ENCODE peak calls at places on chromosomes 6 and 20, in ten cellular contexts. One of them, this sample, is unnamed.

GRCh38 chr6:133225560-133225959 is 15.6 kb upstream of the EYA4 start:
- DNase-seq in coronary artery: no peak
- DNase-seq in thyroid gland: no peak
- DNase-seq in endothelial cell of umbilical vein: no peak
- DNase-seq in AG04450: no peak
- DNase-seq in CD8-positive, alpha-beta T cell: no peak
- DNase-seq in RWPE1: no peak
- DNase-seq in colonic mucosa: no peak
- DNase-seq in right cardiac atrium: no peak
- DNase-seq in brain microvascular endothelial cell: no peak
- DNase-seq in this sample: no peak

GRCh38 chr6:150263765-150264415 is 104.9 kb upstream of the IYD start:
- DNase-seq in coronary artery: no peak
- DNase-seq in thyroid gland: no peak
- DNase-seq in endothelial cell of umbilical vein: no peak
- DNase-seq in AG04450: no peak
- DNase-seq in CD8-positive, alpha-beta T cell: peak
- DNase-seq in RWPE1: no peak
- DNase-seq in colonic mucosa: no peak
- DNase-seq in right cardiac atrium: peak
- DNase-seq in brain microvascular endothelial cell: no peak
- DNase-seq in this sample: no peak

GRCh38 chr20:63775096-63775978 is 35.8 kb downstream of the SLC2A4RG start:
- DNase-seq in coronary artery: no peak
- DNase-seq in thyroid gland: peak
- DNase-seq in endothelial cell of umbilical vein: peak
- DNase-seq in AG04450: no peak
- DNase-seq in CD8-positive, alpha-beta T cell: peak
- DNase-seq in RWPE1: no peak
- DNase-seq in colonic mucosa: no peak
- DNase-seq in right cardiac atrium: peak
- DNase-seq in brain microvascular endothelial cell: peak
- DNase-seq in this sample: peak

GRCh38 chr6:8539446-8539845 is 104.1 kb upstream of the SLC35B3 start:
- DNase-seq in coronary artery: no peak
- DNase-seq in thyroid gland: no peak
- DNase-seq in endothelial cell of umbilical vein: no peak
- DNase-seq in AG04450: no peak
- DNase-seq in CD8-positive, alpha-beta T cell: no peak
- DNase-seq in RWPE1: peak
- DNase-seq in colonic mucosa: no peak
- DNase-seq in right cardiac atrium: no peak
- DNase-seq in brain microvascular endothelial cell: no peak
- DNase-seq in this sample: no peak

GRCh38 chr6:82072771-82073170 is 174.8 kb downstream of the IBTK start:
- DNase-seq in coronary artery: no peak
- DNase-seq in thyroid gland: no peak
- DNase-seq in endothelial cell of umbilical vein: no peak
- DNase-seq in AG04450: peak
- DNase-seq in CD8-positive, alpha-beta T cell: no peak
- DNase-seq in RWPE1: no peak
- DNase-seq in colonic mucosa: no peak
- DNase-seq in right cardiac atrium: no peak
- DNase-seq in brain microvascular endothelial cell: peak
- DNase-seq in this sample: no peak

GRCh38 chr20:19120011-19120410 is 92.4 kb upstream of the SLC24A3 start:
- DNase-seq in coronary artery: no peak
- DNase-seq in thyroid gland: no peak
- DNase-seq in endothelial cell of umbilical vein: no peak
- DNase-seq in AG04450: no peak
- DNase-seq in CD8-positive, alpha-beta T cell: no peak
- DNase-seq in RWPE1: no peak
- DNase-seq in colonic mucosa: no peak
- DNase-seq in right cardiac atrium: no peak
- DNase-seq in brain microvascular endothelial cell: no peak
- DNase-seq in this sample: no peak

GRCh38 chr20:44594730-44595129 is 12.4 kb downstream of the PKIG start:
- DNase-seq in coronary artery: peak
- DNase-seq in thyroid gland: no peak
- DNase-seq in endothelial cell of umbilical vein: peak
- DNase-seq in AG04450: peak
- DNase-seq in CD8-positive, alpha-beta T cell: no peak
- DNase-seq in RWPE1: no peak
- DNase-seq in colonic mucosa: no peak
- DNase-seq in right cardiac atrium: peak
- DNase-seq in brain microvascular endothelial cell: peak
- DNase-seq in this sample: no peak

GRCh38 chr20:21526776-21527175 is 12.9 kb upstream of the NKX2-2 start:
- DNase-seq in coronary artery: peak
- DNase-seq in thyroid gland: no peak
- DNase-seq in endothelial cell of umbilical vein: no peak
- DNase-seq in AG04450: no peak
- DNase-seq in CD8-positive, alpha-beta T cell: no peak
- DNase-seq in RWPE1: no peak
- DNase-seq in colonic mucosa: no peak
- DNase-seq in right cardiac atrium: no peak
- DNase-seq in brain microvascular endothelial cell: no peak
- DNase-seq in this sample: no peak

GRCh38 chr20:7694940-7695567 is 245.2 kb downstream of the HAO1 start:
- DNase-seq in coronary artery: no peak
- DNase-seq in thyroid gland: no peak
- DNase-seq in endothelial cell of umbilical vein: no peak
- DNase-seq in AG04450: no peak
- DNase-seq in CD8-positive, alpha-beta T cell: no peak
- DNase-seq in RWPE1: no peak
- DNase-seq in colonic mucosa: no peak
- DNase-seq in right cardiac atrium: no peak
- DNase-seq in brain microvascular endothelial cell: no peak
- DNase-seq in this sample: no peak

DNA sequence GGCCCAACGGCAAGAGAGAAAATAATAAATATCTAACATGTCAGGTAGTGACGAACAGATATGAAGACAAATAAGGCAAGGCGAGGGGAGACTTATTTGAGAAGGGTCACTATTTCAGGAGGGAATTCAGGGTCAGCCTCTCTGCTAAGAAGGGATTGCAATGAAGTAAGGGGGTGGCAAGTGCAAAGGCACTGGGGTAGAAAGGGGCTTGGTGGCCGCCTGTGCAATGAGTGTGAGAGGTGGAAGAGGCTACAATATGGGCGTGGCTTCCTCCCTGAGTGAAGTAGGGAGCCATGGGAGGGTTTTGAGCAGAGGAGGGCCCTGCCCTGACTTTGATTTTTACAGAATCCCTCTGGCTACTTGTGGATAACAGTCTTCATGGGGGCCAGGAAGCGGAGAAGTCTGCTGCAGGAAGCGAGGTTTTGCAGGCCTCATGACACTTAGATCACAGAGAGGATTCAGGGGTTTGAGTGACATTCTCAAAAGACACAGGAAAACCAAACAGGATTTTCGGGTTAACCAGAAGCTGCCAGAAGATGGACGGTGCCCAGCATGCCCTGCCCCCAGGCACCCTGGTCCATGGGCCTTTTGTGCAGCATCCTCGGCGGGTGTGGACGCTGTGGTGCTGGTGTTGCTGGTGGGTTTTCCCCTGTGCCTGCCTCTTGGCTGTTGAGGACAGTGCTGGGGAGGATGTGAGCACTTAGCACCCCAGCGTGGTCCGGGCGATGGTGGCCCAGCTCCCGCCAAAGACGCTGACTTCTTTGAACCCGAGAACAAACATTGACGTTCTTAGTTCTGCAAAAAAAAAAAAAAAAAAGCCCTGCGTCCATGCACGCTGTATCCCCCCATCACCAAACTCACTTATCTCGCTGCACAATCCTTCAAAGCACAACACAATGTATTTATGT is 124.2 kb upstream of the PTPN1 start:
- DNase-seq in coronary artery: no peak
- DNase-seq in thyroid gland: no peak
- DNase-seq in endothelial cell of umbilical vein: no peak
- DNase-seq in AG04450: no peak
- DNase-seq in CD8-positive, alpha-beta T cell: peak
- DNase-seq in RWPE1: no peak
- DNase-seq in colonic mucosa: no peak
- DNase-seq in right cardiac atrium: no peak
- DNase-seq in brain microvascular endothelial cell: no peak
- DNase-seq in this sample: no peak
- H3K27ac ChIP-seq in coronary artery: no peak
- H3K27ac ChIP-seq in thyroid gland: no peak
- H3K27ac ChIP-seq in endothelial cell of umbilical vein: no peak
- H3K27ac ChIP-seq in AG04450: peak
- H3K27ac ChIP-seq in CD8-positive, alpha-beta T cell: no peak
- H3K27ac ChIP-seq in RWPE1: no peak
- H3K27ac ChIP-seq in colonic mucosa: no peak
- H3K27ac ChIP-seq in right cardiac atrium: no peak
- H3K27ac ChIP-seq in brain microvascular endothelial cell: no peak
- H3K27ac ChIP-seq in this sample: no peak

GRCh38 chr6:121652223-121652622 is 216.8 kb downstream of the GJA1 start:
- DNase-seq in coronary artery: no peak
- DNase-seq in thyroid gland: no peak
- DNase-seq in endothelial cell of umbilical vein: peak
- DNase-seq in AG04450: no peak
- DNase-seq in CD8-positive, alpha-beta T cell: no peak
- DNase-seq in RWPE1: no peak
- DNase-seq in colonic mucosa: no peak
- DNase-seq in right cardiac atrium: no peak
- DNase-seq in brain microvascular endothelial cell: no peak
- DNase-seq in this sample: no peak
- H3K27ac ChIP-seq in coronary artery: no peak
- H3K27ac ChIP-seq in thyroid gland: no peak
- H3K27ac ChIP-seq in endothelial cell of umbilical vein: peak
- H3K27ac ChIP-seq in AG04450: no peak
- H3K27ac ChIP-seq in CD8-positive, alpha-beta T cell: no peak
- H3K27ac ChIP-seq in RWPE1: no peak
- H3K27ac ChIP-seq in colonic mucosa: no peak
- H3K27ac ChIP-seq in right cardiac atrium: no peak
- H3K27ac ChIP-seq in brain microvascular endothelial cell: peak
- H3K27ac ChIP-seq in this sample: no peak

GRCh38 chr20:33441142-33441955 is 2.2 kb downstream of the SNTA1 start:
- DNase-seq in coronary artery: no peak
- DNase-seq in thyroid gland: peak
- DNase-seq in endothelial cell of umbilical vein: no peak
- DNase-seq in AG04450: no peak
- DNase-seq in CD8-positive, alpha-beta T cell: no peak
- DNase-seq in RWPE1: no peak
- DNase-seq in colonic mucosa: no peak
- DNase-seq in right cardiac atrium: peak
- DNase-seq in brain microvascular endothelial cell: no peak
- DNase-seq in this sample: peak
- H3K27ac ChIP-seq in coronary artery: peak
- H3K27ac ChIP-seq in thyroid gland: peak
- H3K27ac ChIP-seq in endothelial cell of umbilical vein: no peak
- H3K27ac ChIP-seq in AG04450: no peak
- H3K27ac ChIP-seq in CD8-positive, alpha-beta T cell: no peak
- H3K27ac ChIP-seq in RWPE1: no peak
- H3K27ac ChIP-seq in colonic mucosa: no peak
- H3K27ac ChIP-seq in right cardiac atrium: peak
- H3K27ac ChIP-seq in brain microvascular endothelial cell: no peak
- H3K27ac ChIP-seq in this sample: peak

GRCh38 chr6:126077810-126078791 is 91.8 kb downstream of the TRMT11 start:
- DNase-seq in coronary artery: no peak
- DNase-seq in thyroid gland: no peak
- DNase-seq in endothelial cell of umbilical vein: no peak
- DNase-seq in AG04450: no peak
- DNase-seq in CD8-positive, alpha-beta T cell: no peak
- DNase-seq in RWPE1: no peak
- DNase-seq in colonic mucosa: peak
- DNase-seq in right cardiac atrium: no peak
- DNase-seq in brain microvascular endothelial cell: no peak
- DNase-seq in this sample: no peak
- H3K27ac ChIP-seq in coronary artery: no peak
- H3K27ac ChIP-seq in thyroid gland: no peak
- H3K27ac ChIP-seq in endothelial cell of umbilical vein: no peak
- H3K27ac ChIP-seq in AG04450: no peak
- H3K27ac ChIP-seq in CD8-positive, alpha-beta T cell: no peak
- H3K27ac ChIP-seq in RWPE1: no peak
- H3K27ac ChIP-seq in colonic mucosa: no peak
- H3K27ac ChIP-seq in right cardiac atrium: no peak
- H3K27ac ChIP-seq in brain microvascular endothelial cell: no peak
- H3K27ac ChIP-seq in this sample: no peak

This sample was measured in testis.